ENCODE peak calls at places on chromosomes 7 and 10, in ten cellular contexts. E is OCI-LY7, O is Peyer's patch, K is A673, S is transverse colon, Q is A549, W is astrocyte, G is heart left ventricle, P is suprapubic skin, N is pancreas. Z is an unnamed sample.

GRCh38 chr10:122519873-122520272 is 40.7 kb upstream of the DMBT1 start:
- DNase-seq in E (no peak), O (no peak), K (no peak), S (no peak), Q (no peak), W (no peak), G (no peak), P (no peak), N (no peak), Z (no peak)

GRCh38 chr7:99919814-99920618 is 686 bp upstream of the TRIM4 start:
- DNase-seq in E (no peak), O (no peak), K (no peak), S (no peak), Q (no peak), W (no peak), G (no peak), P (no peak), N (no peak), Z (no peak)

GRCh38 chr7:26291251-26291650 is 411 bp upstream of the SNX10 start:
- DNase-seq in E (no peak), O (no peak), K (no peak), S (no peak), Q (no peak), W (no peak), G (no peak), P (no peak), N (no peak), Z (no peak)

GRCh38 chr7:120742370-120742769 is 115.6 kb downstream of the TSPAN12 start:
- DNase-seq in E (no peak), O (no peak), K (no peak), S (no peak), Q (no peak), W (no peak), G (no peak), P (no peak), N (no peak), Z (no peak)

GRCh38 chr10:88399240-88399639 is 183.9 kb downstream of the RNLS start:
- DNase-seq in E (no peak), O (no peak), K (no peak), S (no peak), Q (no peak), W (no peak), G (no peak), P (no peak), N (no peak), Z (no peak)

GRCh38 chr10:119431034-119431767 is 111.3 kb downstream of the RGS10 start:
- DNase-seq in E (no peak), O (no peak), K (no peak), S (no peak), Q (no peak), W (no peak), G (no peak), P (no peak), N (no peak), Z (no peak)

GRCh38 chr7:6691103-6691502 is 15.6 kb downstream of the ZNF12 start:
- DNase-seq in E (no peak), O (no peak), K (no peak), S (no peak), Q (no peak), W (no peak), G (no peak), P (no peak), N (no peak), Z (no peak)

GRCh38 chr7:22667562-22668239 is 59.3 kb upstream of the IL6 start:
- DNase-seq in E (no peak), O (no peak), K (no peak), S (no peak), Q (peak; percentile 34), W (peak; percentile 84), G (no peak), P (no peak), N (no peak), Z (no peak)

GRCh38 chr10:29635711-29636144 is 957 bp upstream of the SVIL start:
- DNase-seq in E (no peak), O (no peak), K (no peak), S (no peak), Q (no peak), W (peak; percentile 47), G (no peak), P (no peak), N (no peak), Z (no peak)

GRCh38 chr7:93890464-93891068 is at the start of gene TFPI2:
- DNase-seq in E (no peak), O (no peak), K (peak; percentile 52), S (peak; percentile 14), Q (peak; percentile 77), W (peak; percentile 82), G (peak; percentile 43), P (no peak), N (peak; percentile 59), Z (no peak)

GRCh38 chr10:94085288-94085687 is 91.6 kb downstream of the PLCE1 start:
- DNase-seq in E (no peak), O (no peak), K (no peak), S (no peak), Q (no peak), W (peak; percentile 6), G (no peak), P (no peak), N (no peak), Z (no peak)

GRCh38 chr10:43234471-43235041 is 32.3 kb downstream of the RASGEF1A start:
- DNase-seq in E (no peak), O (peak; percentile 32), K (no peak), S (no peak), Q (no peak), W (no peak), G (peak; percentile 17), P (peak; percentile 43), N (peak; percentile 9), Z (no peak)

GRCh38 chr7:67690700-67691099 is 694.1 kb downstream of the TYW1 start:
- DNase-seq in E (no peak), O (no peak), K (no peak), S (no peak), Q (no peak), W (no peak), G (no peak), P (no peak), N (no peak), Z (no peak)

GRCh38 chr7:74627699-74628411 is 29.7 kb upstream of the GTF2I start:
- DNase-seq in E (no peak), O (peak; percentile 67), K (peak; percentile 71), S (peak; percentile 66), Q (no peak), W (no peak), G (peak; percentile 32), P (no peak), N (no peak), Z (peak; percentile 21)

GRCh38 chr10:130233426-130233825 is 97.2 kb downstream of the GLRX3 start:
- DNase-seq in E (no peak), O (no peak), K (no peak), S (no peak), Q (no peak), W (no peak), G (no peak), P (no peak), N (no peak), Z (no peak)

GRCh38 chr7:34759477-34760125 is 101.6 kb downstream of the NPSR1 start:
- DNase-seq in E (peak; percentile 5), O (no peak), K (peak; percentile 59), S (no peak), Q (peak; percentile 26), W (peak; percentile 16), G (no peak), P (no peak), N (no peak), Z (no peak)

GRCh38 chr10:78362406-78363022 is 328.9 kb downstream of the RPS24 start:
- DNase-seq in E (no peak), O (no peak), K (no peak), S (no peak), Q (no peak), W (no peak), G (peak; percentile 41), P (no peak), N (no peak), Z (no peak)

GRCh38 chr10:123855013-123855684 is 36.5 kb downstream of the CPXM2 start:
- DNase-seq in E (no peak), O (no peak), K (no peak), S (no peak), Q (no peak), W (no peak), G (no peak), P (no peak), N (no peak), Z (no peak)

GRCh38 chr10:87092861-87093460 is 1.7 kb downstream of the GLUD1 start:
- DNase-seq in E (peak; percentile 54), O (no peak), K (peak; percentile 78), S (peak; percentile 38), Q (no peak), W (peak; percentile 25), G (no peak), P (no peak), N (no peak), Z (no peak)

GRCh38 chr10:19488592-19489280 is 327.5 kb upstream of the PLXDC2 start:
- DNase-seq in E (no peak), O (peak; percentile 45), K (peak; percentile 65), S (peak; percentile 15), Q (no peak), W (no peak), G (peak; percentile 31), P (peak; percentile 68), N (peak; percentile 17), Z (no peak)
- H3K4me3 ChIP-seq in E (no peak overlapping the region), O (no peak overlapping the region), K (peak overlapping the region; percentile 24), S (peak overlapping the region; percentile 31), Q (no peak overlapping the region), W (no peak overlapping the region), G (peak overlapping the region; percentile 16), P (peak overlapping the region; percentile 35), N (no peak overlapping the region), Z (no peak overlapping the region)

DNA sequence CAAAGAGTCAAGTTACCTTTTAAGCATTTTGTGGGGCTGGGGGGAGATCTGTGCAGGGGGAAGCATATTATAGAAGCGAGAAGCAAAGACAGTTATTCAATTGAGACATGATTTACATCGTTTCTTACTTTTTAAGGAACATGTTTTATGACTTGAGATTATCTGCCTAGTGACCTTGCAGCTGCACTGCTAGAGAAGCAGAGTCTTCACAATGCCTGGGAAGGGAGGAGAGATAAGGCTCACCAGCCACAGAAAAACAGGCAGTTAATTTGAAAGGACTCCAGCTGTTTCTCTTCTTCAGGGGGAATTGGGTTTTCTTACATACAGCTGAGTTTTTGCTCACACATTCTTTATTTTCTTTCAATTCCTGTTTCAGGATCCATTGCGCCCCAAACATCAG is 31.0 kb downstream of the PHYH start:
- DNase-seq in E (peak; percentile 45), O (no peak), K (no peak), S (no peak), Q (no peak), W (no peak), G (no peak), P (no peak), N (no peak), Z (no peak)
- H3K27ac ChIP-seq in E (peak overlapping the region; percentile 97), O (no peak overlapping the region), K (no peak overlapping the region), S (no peak overlapping the region), Q (no peak overlapping the region), W (no peak overlapping the region), G (no peak overlapping the region), P (no peak overlapping the region), N (no peak overlapping the region), Z (no peak overlapping the region)

GRCh38 chr10:2798340-2798739 is 269.0 kb upstream of the PFKP start:
- DNase-seq in E (no peak), O (no peak), K (no peak), S (no peak), Q (no peak), W (no peak), G (no peak), P (no peak), N (no peak), Z (no peak)
- H3K9me3 ChIP-seq in E (peaks cover 6% of the 10 kb centered on the region), O (no peaks in the 10 kb centered on the region), K (peaks cover 6% of the 10 kb centered on the region), S (peaks cover 5% of the 10 kb centered on the region), Q (peaks cover 4% of the 10 kb centered on the region), W (peaks cover 7% of the 10 kb centered on the region), G (peaks cover 28% of the 10 kb centered on the region), P (no peaks in the 10 kb centered on the region), N (no peaks in the 10 kb centered on the region), Z (peaks cover 3% of the 10 kb centered on the region)

GRCh38 chr7:19701471-19701870 is 7.4 kb downstream of the POLR1F start:
- DNase-seq in E (no peak), O (no peak), K (no peak), S (no peak), Q (no peak), W (no peak), G (no peak), P (no peak), N (no peak), Z (no peak)
- H3K4me3 ChIP-seq in E (no peak overlapping the region), O (no peak overlapping the region), K (no peak overlapping the region), S (no peak overlapping the region), Q (no peak overlapping the region), W (no peak overlapping the region), G (no peak overlapping the region), P (no peak overlapping the region), N (no peak overlapping the region), Z (no peak overlapping the region)

Z was measured in CD4-positive, CD25-positive, alpha-beta regulatory T cell.